ENCODE peak calls at places on chromosomes 11 and 22, in six cellular contexts. F is mesenchymal stem cell; W is activated CD4-positive, alpha-beta memory T cell treated with anti-CD3 and anti-CD28 coated beads for 36 hours; M is choroid plexus epithelial cell; C is GM12891; R is amygdala. Q is an unnamed sample.

GRCh38 chr11:68164437-68164836 is 43.2 kb upstream of the CHKA start:
- DNase-seq in M (peak; percentile 29), F (peak; percentile 22), W (no peak), R (no peak), C (no peak), Q (no peak)

GRCh38 chr11:103800406-103801114 is 235.9 kb upstream of the DDI1 start:
- DNase-seq in W (no peak), C (no peak), R (no peak), M (peak; percentile 29), F (peak; percentile 18), Q (no peak)

GRCh38 chr11:12090761-12091261 is 19.6 kb upstream of the MICAL2 start:
- DNase-seq in M (no peak), R (no peak), F (no peak), W (no peak), C (no peak), Q (no peak)

GRCh38 chr22:33328789-33329296 is 270.7 kb upstream of the SYN3 start:
- DNase-seq in C (no peak), F (peak; percentile 64), W (no peak), M (peak; percentile 49), R (no peak), Q (no peak)

GRCh38 chr22:46105494-46106278 is 44.6 kb upstream of the PPARA start:
- DNase-seq in W (no peak), M (peak; percentile 66), C (no peak), F (peak; percentile 25), R (no peak), Q (no peak)

GRCh38 chr11:93921695-93922468 is 71.5 kb upstream of the VSTM5 start:
- DNase-seq in M (peak; percentile 84), R (no peak), C (peak; percentile 31), W (peak; percentile 30), F (peak; percentile 68), Q (peak; percentile 48)

GRCh38 chr11:59783632-59784090 is 26.9 kb downstream of the MRPL16 start:
- DNase-seq in M (no peak), C (no peak), F (no peak), R (no peak), W (peak; percentile 38), Q (no peak)

GRCh38 chr11:30016588-30017363 is at the start of gene KCNA4:
- DNase-seq in C (no peak), W (no peak), F (no peak), M (peak; percentile 2), R (no peak), Q (peak; percentile 57)

GRCh38 chr22:48569476-48570233 is 1258.0 kb downstream of the BRD1 start:
- DNase-seq in W (no peak), F (no peak), R (no peak), M (no peak), C (no peak), Q (no peak)

GRCh38 chr11:10858505-10859360 is 880 bp upstream of the ZBED5 start:
- DNase-seq in W (peak; percentile 59), R (peak; percentile 76), F (no peak), C (no peak), M (peak; percentile 62), Q (peak; percentile 73)

GRCh38 chr11:74676596-74676995 is 54.6 kb downstream of the CHRDL2 start:
- DNase-seq in F (no peak), R (no peak), C (no peak), W (no peak), M (no peak), Q (no peak)

GRCh38 chr11:103525069-103525468 is 415.8 kb downstream of the DYNC2H1 start:
- DNase-seq in R (no peak), W (no peak), F (peak; percentile 20), M (peak; percentile 75), C (no peak), Q (no peak)

GRCh38 chr22:32701021-32701420 is 100.5 kb upstream of the TIMP3 start:
- DNase-seq in R (no peak), M (no peak), F (peak; percentile 48), C (no peak), W (no peak), Q (no peak)

GRCh38 chr11:112780351-112781043 is 180.7 kb upstream of the NCAM1 start:
- DNase-seq in W (no peak), R (no peak), M (no peak), C (no peak), F (no peak), Q (no peak)

GRCh38 chr11:35633827-35634226 is 15.6 kb downstream of the FJX1 start:
- DNase-seq in F (no peak), C (no peak), M (no peak), R (no peak), W (no peak), Q (no peak)

GRCh38 chr22:24444729-24445466 is 17.5 kb downstream of the ADORA2A start:
- DNase-seq in W (no peak), F (no peak), R (no peak), M (no peak), C (no peak), Q (no peak)

GRCh38 chr11:46367244-46367915 is 14.1 kb upstream of the MDK start:
- DNase-seq in F (peak; percentile 58), W (peak; percentile 84), M (peak; percentile 66), R (peak; percentile 39), C (no peak), Q (peak; percentile 85)

GRCh38 chr11:101862410-101863233 is 52.2 kb upstream of the CEP126 start:
- DNase-seq in F (peak; percentile 79), R (no peak), C (no peak), W (no peak), M (peak; percentile 92), Q (no peak)

GRCh38 chr22:40033586-40034380 is 39.0 kb downstream of the FAM83F start:
- DNase-seq in C (no peak), R (no peak), M (no peak), W (no peak), F (no peak), Q (no peak)

GRCh38 chr11:72421351-72421750 is 13.0 kb downstream of the CLPB start:
- DNase-seq in C (no peak), M (no peak), F (no peak), W (no peak), R (no peak), Q (no peak)

GRCh38 chr22:27476729-27477128 is 324.8 kb downstream of the MN1 start:
- DNase-seq in C (no peak), F (peak; percentile 59), R (no peak), M (peak; percentile 46), W (no peak), Q (no peak)

GRCh38 chr11:135006800-135007199 is 594.8 kb upstream of the B3GAT1 start:
- DNase-seq in R (no peak), W (no peak), C (no peak), F (no peak), M (no peak), Q (peak; percentile 61)

GRCh38 chr22:39287076-39287743 is 32.2 kb downstream of the RPL3 start:
- DNase-seq in F (peak; percentile 81), W (no peak), R (no peak), C (no peak), M (no peak), Q (no peak)

GRCh38 chr11:46363455-46363920 is 16.2 kb downstream of the DGKZ start:
- DNase-seq in M (no peak), R (peak; percentile 49), W (no peak), C (no peak), F (peak; percentile 62), Q (peak; percentile 73)

GRCh38 chr22:46881373-46882118 is 119.1 kb downstream of the TBC1D22A start:
- DNase-seq in M (no peak), R (no peak), C (no peak), F (peak; percentile 6), W (peak; percentile 12), Q (no peak)

GRCh38 chr22:21444701-21445436 is 22.3 kb upstream of the TMEM191C start:
- DNase-seq in W (no peak), F (no peak), M (no peak), C (no peak), R (no peak), Q (no peak)

GRCh38 chr11:123365955-123366354 is 64.1 kb upstream of the GRAMD1B start:
- DNase-seq in M (no peak), F (no peak), R (no peak), W (no peak), C (no peak), Q (no peak)

GRCh38 chr11:129273944-129274343 is 81.8 kb upstream of the ARHGAP32 start:
- DNase-seq in C (no peak), W (no peak), R (no peak), M (no peak), F (no peak), Q (no peak)

GRCh38 chr11:122095950-122096942 is 19.8 kb downstream of the BLID start:
- DNase-seq in M (peak; percentile 76), C (no peak), R (no peak), W (no peak), F (peak; percentile 88), Q (no peak)

GRCh38 chr11:63914896-63915681 is 1.9 kb downstream of the RCOR2 start:
- DNase-seq in F (no peak), W (no peak), R (no peak), C (no peak), M (no peak), Q (no peak)

GRCh38 chr22:30483169-30483568 is 11.4 kb upstream of the SEC14L3 start:
- DNase-seq in F (peak; percentile 5), C (no peak), W (no peak), R (no peak), M (peak; percentile 7), Q (no peak)

GRCh38 chr11:60985991-60986915 is 14.8 kb downstream of the CD6 start:
- DNase-seq in C (no peak), F (no peak), R (no peak), W (peak; percentile 97), M (peak; percentile 37), Q (no peak)

GRCh38 chr11:132948252-132948651 is 584.0 kb downstream of the OPCML start:
- DNase-seq in R (no peak), W (no peak), M (no peak), C (no peak), F (no peak), Q (no peak)

GRCh38 chr22:36856121-36856791 is 4.5 kb upstream of the NCF4 start:
- DNase-seq in R (peak; percentile 78), C (peak; percentile 50), F (peak; percentile 77), W (peak; percentile 96), M (peak; percentile 91), Q (peak; percentile 96)

GRCh38 chr11:3165152-3165705 is at the start of gene OSBPL5:
- DNase-seq in W (peak; percentile 61), M (peak; percentile 62), F (peak; percentile 73), C (peak; percentile 35), R (no peak), Q (peak; percentile 79)

GRCh38 chr11:11211186-11211585 is 141.9 kb downstream of the CSNK2A3 start:
- DNase-seq in F (no peak), C (no peak), W (no peak), M (no peak), R (no peak), Q (no peak)

Q was measured in head of caudate nucleus.